ENCODE peak calls at places on chromosomes 2 and 18, in seven cellular contexts. S, H, V, A, I, P and D are unnamed samples.
A peak's percentile ranks its signal among the peaks of the same experiment; 100 is the strongest.

GRCh38 chr2:178874529-178875240 is 67.5 kb upstream of the TTN start:
- DNase-seq in P (no peak), S (no peak), A (no peak), V (no peak), H (no peak), I (no peak), D (no peak)

GRCh38 chr18:13530879-13531387 is 195.4 kb downstream of the FAM210A start:
- DNase-seq in H (peak; percentile 4), S (no peak), I (no peak), P (no peak), V (no peak), A (peak; percentile 43), D (peak; percentile 69)

GRCh38 chr2:83022631-83023210 is 1436.4 kb downstream of the SUCLG1 start:
- DNase-seq in H (no peak), P (no peak), A (no peak), I (no peak), S (no peak), V (no peak), D (no peak)

GRCh38 chr2:149486664-149487063 is 100.9 kb downstream of the MMADHC start:
- DNase-seq in S (no peak), I (no peak), P (no peak), H (no peak), A (no peak), V (no peak), D (no peak)

GRCh38 chr2:144642106-144642505 is 122.2 kb upstream of the ZEB2 start:
- DNase-seq in I (no peak), A (no peak), P (no peak), H (no peak), V (no peak), S (no peak), D (no peak)

GRCh38 chr2:122307772-122308171 is 552.3 kb downstream of the TSN start:
- DNase-seq in S (no peak), H (no peak), V (no peak), A (no peak), I (no peak), P (no peak), D (no peak)

GRCh38 chr2:235495373-235496238 is 1.8 kb downstream of the AGAP1 start:
- DNase-seq in A (no peak), V (no peak), P (no peak), H (no peak), S (no peak), I (no peak), D (peak; percentile 19)

GRCh38 chr18:68676913-68677312 is 38.0 kb downstream of the TMX3 start:
- DNase-seq in S (no peak), V (no peak), H (no peak), P (no peak), A (no peak), I (no peak), D (no peak)

GRCh38 chr2:199273043-199273647 is 184.6 kb downstream of the SATB2 start:
- DNase-seq in S (no peak), H (no peak), I (no peak), P (no peak), A (no peak), V (no peak), D (no peak)

GRCh38 chr2:168945508-168945907 is 44.4 kb downstream of the G6PC2 start:
- DNase-seq in S (no peak), A (no peak), H (no peak), V (no peak), I (no peak), P (no peak), D (no peak)

GRCh38 chr2:167964650-167965404 is 282.6 kb downstream of the STK39 start:
- DNase-seq in S (no peak), I (peak; percentile 10), A (peak; percentile 22), H (no peak), P (no peak), V (peak; percentile 36), D (no peak)

GRCh38 chr2:24813645-24814257 is 20.5 kb downstream of the CENPO start:
- DNase-seq in P (no peak), A (no peak), H (no peak), I (no peak), V (no peak), S (peak; percentile 27), D (no peak)

GRCh38 chr18:59874166-59874565 is 25.6 kb upstream of the PMAIP1 start:
- DNase-seq in S (no peak), P (no peak), H (peak; percentile 65), A (no peak), I (peak; percentile 13), V (no peak), D (no peak)

GRCh38 chr18:78623142-78623541 is 356.5 kb upstream of the SALL3 start:
- DNase-seq in I (no peak), V (no peak), P (no peak), S (no peak), H (no peak), A (no peak), D (no peak)

GRCh38 chr2:111946294-111947114 is 48.1 kb downstream of the MERTK start:
- DNase-seq in H (peak; percentile 94), P (no peak), A (no peak), I (peak; percentile 70), V (no peak), S (no peak), D (peak; percentile 92)

GRCh38 chr18:74316257-74317180 is 880 bp downstream of the C18orf63 start:
- DNase-seq in H (no peak), P (no peak), A (no peak), V (no peak), I (peak; percentile 88), S (no peak), D (peak; percentile 87)

DNA sequence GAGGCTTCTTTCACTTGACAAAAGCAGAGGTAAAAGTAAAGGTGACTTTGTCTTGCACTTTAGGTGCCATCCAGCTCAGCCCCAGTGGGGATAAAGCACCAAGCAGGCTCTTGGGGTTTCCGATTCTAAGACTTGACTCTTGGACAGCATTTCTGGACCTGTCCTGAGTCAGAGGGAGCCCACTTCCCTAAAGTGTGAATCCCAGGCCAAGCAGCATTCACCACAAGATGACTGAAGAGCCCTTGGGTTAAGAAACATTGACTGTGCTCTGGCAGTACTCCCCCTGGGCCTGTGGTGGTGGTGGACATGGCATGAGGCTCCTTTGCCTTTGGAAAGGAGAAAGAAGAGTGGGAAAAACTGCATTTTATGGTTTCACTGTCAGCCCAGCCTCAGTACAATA is 638.0 kb upstream of the VRK2 start:
- DNase-seq in I (no peak), A (no peak), H (no peak), P (no peak), V (no peak), S (no peak), D (no peak)
- TF ChIP-seq JUND in I (no peak), A (no peak), H (no peak), P (no peak), V (no peak), S (no peak), D (no peak)

DNA sequence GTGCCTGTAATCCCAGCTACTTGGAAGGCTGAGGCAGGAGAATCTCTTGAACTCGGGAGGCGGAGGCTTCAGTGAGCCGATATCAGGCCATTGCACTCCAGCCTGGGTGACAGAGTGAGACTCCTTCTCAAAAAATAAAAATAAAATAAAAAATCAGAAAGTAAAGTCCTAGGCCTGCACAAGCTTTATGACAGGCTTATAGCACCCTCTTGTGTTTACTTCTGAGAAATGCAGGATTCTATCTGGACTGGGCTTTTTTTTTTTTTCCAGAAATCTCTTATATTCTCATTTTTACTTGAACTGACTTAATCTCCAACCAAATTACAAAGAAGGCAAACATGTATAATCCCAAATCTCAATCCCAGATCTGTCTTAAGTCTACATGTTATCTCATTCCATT is 26.1 kb upstream of the REG3G start:
- DNase-seq in S (no peak), I (no peak), V (no peak), H (no peak), A (peak; percentile 42), P (no peak), D (no peak)
- TF ChIP-seq JUND in S (no peak), I (no peak), V (no peak), H (no peak), A (no peak), P (no peak), D (no peak)

DNA sequence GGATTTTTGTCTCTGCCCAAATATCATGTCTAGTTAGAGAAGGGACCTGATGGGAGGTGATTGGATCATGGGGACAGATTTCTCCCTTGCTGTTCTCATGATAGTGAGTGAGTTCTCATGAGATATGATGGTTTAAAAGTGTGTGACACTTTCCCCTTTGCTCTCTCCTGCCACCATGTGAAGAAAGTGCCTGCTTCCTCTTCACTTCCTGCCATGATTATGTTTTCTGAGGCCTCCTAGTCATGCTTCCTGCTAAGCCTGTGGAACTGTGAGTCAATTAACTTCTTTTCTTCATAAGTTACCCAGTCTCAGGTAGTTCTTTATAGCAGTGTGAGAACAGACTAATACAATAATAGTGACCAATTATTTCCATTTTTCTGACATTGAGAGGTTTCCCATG is 167.3 kb upstream of the CYRIA start:
- DNase-seq in P (no peak), V (no peak), A (no peak), I (no peak), H (no peak), S (no peak), D (no peak)
- TF ChIP-seq JUND in P (no peak), V (no peak), A (no peak), I (no peak), H (no peak), S (no peak), D (no peak)

DNA sequence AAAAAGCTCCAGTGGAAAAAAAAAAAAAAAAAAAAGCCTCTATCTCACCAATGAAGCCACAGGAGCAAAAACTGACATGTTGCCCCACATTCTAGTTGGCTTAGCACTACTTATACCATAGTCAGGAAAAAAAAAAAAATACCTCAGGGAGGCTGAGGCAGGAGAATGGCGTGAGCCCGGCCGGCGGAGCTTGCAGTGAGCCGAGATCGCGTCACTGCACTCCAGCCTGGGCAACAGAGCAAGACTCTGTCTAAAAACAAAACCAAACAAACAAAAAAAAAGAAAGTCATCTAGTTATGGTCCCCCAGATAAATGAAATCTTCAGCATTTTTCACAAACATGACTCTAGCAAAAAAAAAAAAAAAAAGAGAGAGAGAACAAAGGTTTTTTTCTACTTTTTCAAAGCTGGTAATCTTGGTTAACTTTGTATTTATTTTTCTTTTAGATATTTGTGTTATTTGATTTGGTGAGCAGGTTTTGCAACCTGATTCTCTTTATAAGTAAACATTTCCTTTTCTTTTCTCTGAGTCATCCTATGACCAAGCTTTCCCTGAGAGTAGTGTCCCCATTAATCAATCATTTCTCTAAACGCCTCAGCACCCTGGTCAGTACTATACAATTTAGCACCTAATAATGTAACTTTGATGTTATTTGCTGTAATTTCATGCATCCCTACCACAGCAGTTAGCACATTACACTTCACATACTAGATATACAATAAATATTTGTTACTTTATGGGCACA is 273.7 kb upstream of the PIK3C3 start:
- DNase-seq in P (no peak), S (no peak), I (no peak), A (no peak), V (no peak), H (no peak), D (no peak)
- TF ChIP-seq JUND in P (no peak), S (no peak), I (no peak), A (no peak), V (no peak), H (no peak), D (no peak)